ENCODE peak calls at places on chromosomes 5 and 9, in seven cellular contexts. L, S, E, H, K, U and M are unnamed samples.

GRCh38 chr5:55620009-55620770 is 85.4 kb upstream of the PLPP1 start:
- DNase-seq in L (no peak), U (no peak), S (no peak), K (no peak), E (peak; percentile 6), H (no peak), M (no peak)

GRCh38 chr9:29697011-29697410 is 2123.7 kb upstream of the C9orf72 start:
- DNase-seq in K (no peak), L (no peak), E (peak; percentile 38), U (no peak), H (peak; percentile 14), S (no peak), M (no peak)

GRCh38 chr5:138664276-138664943 is 88.8 kb upstream of the CTNNA1 start:
- DNase-seq in S (peak; percentile 57), K (no peak), L (no peak), E (no peak), H (peak; percentile 69), U (no peak), M (no peak)

GRCh38 chr5:69004127-69004526 is 89.7 kb upstream of the SLC30A5 start:
- DNase-seq in H (no peak), S (no peak), E (no peak), U (no peak), L (no peak), K (no peak), M (no peak)

GRCh38 chr9:77933019-77933418 is 98.6 kb downstream of the GNAQ start:
- DNase-seq in H (no peak), K (no peak), U (no peak), E (peak; percentile 64), S (no peak), L (no peak), M (no peak)

GRCh38 chr9:8401961-8402701 is 602.6 kb upstream of the DMAC1 start:
- DNase-seq in S (no peak), E (no peak), U (no peak), K (no peak), H (no peak), L (no peak), M (no peak)

GRCh38 chr5:151141535-151141934 is 16.0 kb downstream of the ANXA6 start:
- DNase-seq in E (no peak), K (no peak), U (peak; percentile 22), H (peak; percentile 41), S (peak; percentile 41), L (peak; percentile 76), M (peak; percentile 84)

GRCh38 chr5:83256091-83256775 is 178.9 kb downstream of the XRCC4 start:
- DNase-seq in E (no peak), K (no peak), S (no peak), U (no peak), H (peak; percentile 73), L (no peak), M (no peak)

GRCh38 chr5:135150767-135151166 is 116.7 kb upstream of the PITX1 start:
- DNase-seq in S (no peak), L (no peak), U (no peak), E (no peak), H (no peak), K (no peak), M (no peak)

GRCh38 chr5:179184521-179185050 is 124.4 kb downstream of the ZNF354C start:
- DNase-seq in S (no peak), E (no peak), L (no peak), K (no peak), H (no peak), U (no peak), M (no peak)

GRCh38 chr5:77957931-77958476 is 181.9 kb upstream of the TBCA start:
- DNase-seq in K (no peak), E (no peak), U (peak; percentile 90), H (peak; percentile 3), L (peak; percentile 62), S (peak; percentile 13), M (no peak)

GRCh38 chr9:77569335-77569734 is 78.8 kb downstream of the GNA14 start:
- DNase-seq in L (peak; percentile 15), K (no peak), S (no peak), E (no peak), H (no peak), U (no peak), M (no peak)

GRCh38 chr9:19173598-19174125 is 46.4 kb upstream of the PLIN2 start:
- DNase-seq in E (no peak), U (no peak), H (no peak), S (no peak), K (no peak), L (no peak), M (no peak)

GRCh38 chr5:140468188-140468587 is 66.6 kb downstream of the ANKHD1 start:
- DNase-seq in U (no peak), H (peak; percentile 7), E (no peak), S (peak; percentile 3), L (no peak), K (no peak), M (no peak)

GRCh38 chr9:127565231-127565630 is 46.8 kb upstream of the STXBP1 start:
- DNase-seq in E (no peak), H (no peak), K (no peak), L (no peak), S (no peak), U (no peak), M (no peak)

GRCh38 chr9:112265391-112265790 is 68.0 kb downstream of the PTBP3 start:
- DNase-seq in E (no peak), K (no peak), S (no peak), L (no peak), U (no peak), H (no peak), M (no peak)

GRCh38 chr5:66796306-66797292 is 200.4 kb downstream of the MAST4 start:
- DNase-seq in H (peak; percentile 58), E (peak; percentile 1), L (peak; percentile 27), S (no peak), K (peak; percentile 16), U (no peak), M (no peak)
- TF ChIP-seq EZH2phosphoT487 in H (no peak), E (no peak), L (no peak), S (no peak), K (no peak), U (no peak), M (no peak)

DNA sequence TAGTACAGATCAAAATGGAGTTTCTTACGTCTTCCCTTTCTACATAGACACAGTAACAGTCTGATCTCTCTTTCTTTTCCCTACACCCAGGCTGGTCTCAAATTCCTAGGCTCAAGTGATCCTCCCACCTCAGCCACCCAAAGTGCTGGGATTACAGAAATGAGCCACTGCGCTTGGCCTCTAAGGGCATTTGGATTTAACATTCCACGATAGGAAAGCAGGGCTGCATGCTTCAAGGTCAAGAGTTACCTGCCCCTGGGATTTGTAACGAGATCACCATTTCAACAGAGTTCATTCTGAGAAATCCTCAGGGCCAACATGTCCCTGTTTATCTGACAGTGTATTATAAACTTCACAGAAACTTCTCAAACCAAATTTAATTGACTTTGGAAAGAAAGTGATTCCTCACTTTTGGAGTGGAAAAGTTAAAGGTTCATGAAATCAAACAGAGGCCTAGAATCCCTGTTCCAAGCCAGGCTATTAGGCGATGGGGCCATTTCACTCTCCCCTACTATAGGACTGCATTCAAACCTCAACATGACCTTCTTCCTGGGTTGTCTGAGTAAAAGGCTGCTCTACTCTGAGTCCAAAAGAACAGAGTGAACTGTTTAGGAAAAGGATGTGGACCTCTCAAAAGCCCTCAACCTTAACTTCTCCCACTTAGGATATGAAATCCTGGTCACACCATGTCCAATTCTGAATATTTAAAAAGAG is 15.7 kb downstream of the C5orf52 start:
- DNase-seq in L (no peak), K (no peak), E (no peak), H (no peak), U (no peak), S (no peak), M (no peak)
- H3K27ac ChIP-seq in L (no peak overlapping the region), K (no peak overlapping the region), E (no peak overlapping the region), H (no peak overlapping the region), U (no peak overlapping the region), S (peak overlapping the region; percentile 47), M (no peak overlapping the region)

GRCh38 chr5:121156565-121156964 is 692.5 kb downstream of the PRR16 start:
- DNase-seq in S (no peak), L (peak; percentile 41), E (no peak), K (no peak), U (peak; percentile 13), H (no peak), M (no peak)

DNA sequence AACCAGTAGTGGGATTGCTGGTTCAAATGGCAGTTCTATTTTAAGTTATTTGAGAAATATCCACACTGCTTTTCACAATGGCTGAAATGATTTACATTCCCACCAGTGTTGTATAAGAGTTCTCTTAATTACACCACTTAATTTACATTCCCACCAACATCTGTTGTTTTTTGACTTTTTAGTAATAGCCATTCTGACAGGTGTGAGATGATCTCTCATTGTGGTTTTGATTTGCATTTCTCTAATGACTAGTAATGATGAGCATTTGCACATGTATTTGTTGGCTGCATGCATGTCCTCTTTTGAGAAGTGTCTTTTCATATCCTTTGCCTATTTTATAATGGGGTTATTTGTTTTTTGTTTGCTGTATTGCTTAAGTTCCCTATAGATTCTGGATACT is 688.3 kb downstream of the PRR16 start:
- DNase-seq in E (no peak), H (no peak), K (no peak), L (no peak), U (no peak), S (no peak), M (no peak)
- H3K4me1 ChIP-seq in E (no peaks in the 10 kb centered on the region), H (no peaks in the 10 kb centered on the region), K (no peaks in the 10 kb centered on the region), L (peaks cover 12% of the 10 kb centered on the region), U (no peaks in the 10 kb centered on the region), S (no peaks in the 10 kb centered on the region), M (no peaks in the 10 kb centered on the region)

GRCh38 chr5:683619-684481 is 9.3 kb downstream of the TPPP start:
- DNase-seq in L (no peak), U (no peak), K (no peak), S (no peak), E (no peak), H (no peak), M (no peak)
- TF ChIP-seq EZH2phosphoT487 in L (no peak), U (no peak), K (no peak), S (no peak), E (no peak), H (no peak), M (no peak)